ENCODE peak calls at places on chromosomes 3 and 15, in ten cellular contexts. U is cardiac muscle cell, W is endodermal cell, E is IMR-90, H is SJSA1, L is esophagus muscularis mucosa, M is thoracic aorta, F is pancreas, D is ovary, V is fibroblast of lung. Q is an unnamed sample.
A peak's percentile ranks its signal among the peaks of the same experiment; 100 is the strongest.

GRCh38 chr3:46736006-46736872 is 18.6 kb upstream of the PRSS50 start:
- DNase-seq in U (no peak), W (no peak), E (no peak), H (no peak), L (peak; percentile 72), M (no peak), F (no peak), D (no peak), V (no peak), Q (no peak)

GRCh38 chr3:108388136-108389132 is 92.1 kb downstream of the HHLA2 start:
- DNase-seq in U (no peak), W (no peak), E (no peak), H (no peak), L (no peak), M (no peak), F (no peak), D (no peak), V (no peak), Q (no peak)

GRCh38 chr15:25762015-25762662 is 101.0 kb downstream of the ATP10A start:
- DNase-seq in U (no peak), W (no peak), E (peak; percentile 27), H (peak; percentile 42), L (peak; percentile 90), M (no peak), F (no peak), D (no peak), V (no peak), Q (no peak)

GRCh38 chr15:90456236-90456635 is 68.2 kb downstream of the IQGAP1 start:
- DNase-seq in U (no peak), W (peak; percentile 76), E (no peak), H (no peak), L (no peak), M (no peak), F (no peak), D (no peak), V (no peak), Q (no peak)

GRCh38 chr15:89851665-89852341 is 37.2 kb upstream of the ANPEP start:
- DNase-seq in U (no peak), W (no peak), E (no peak), H (no peak), L (no peak), M (no peak), F (no peak), D (no peak), V (no peak), Q (no peak)

GRCh38 chr3:169669816-169670215 is 6.3 kb upstream of the MECOM start:
- DNase-seq in U (no peak), W (no peak), E (no peak), H (no peak), L (no peak), M (no peak), F (no peak), D (no peak), V (no peak), Q (no peak)

GRCh38 chr15:73754461-73754860 is 1.3 kb upstream of the INSYN1 start:
- DNase-seq in U (no peak), W (no peak), E (no peak), H (no peak), L (no peak), M (no peak), F (no peak), D (no peak), V (no peak), Q (no peak)

GRCh38 chr3:165211749-165212148 is 15.6 kb upstream of the SLITRK3 start:
- DNase-seq in U (no peak), W (no peak), E (no peak), H (no peak), L (no peak), M (no peak), F (no peak), D (no peak), V (no peak), Q (no peak)

GRCh38 chr3:124997303-124998246 is 58.2 kb downstream of the HEG1 start:
- DNase-seq in U (no peak), W (no peak), E (no peak), H (no peak), L (no peak), M (no peak), F (no peak), D (no peak), V (no peak), Q (peak; percentile 69)
- H3K36me3 ChIP-seq in U (peaks cover 31% of the 10 kb centered on the region), W (peaks cover 88% of the 10 kb centered on the region), E (peaks cover 82% of the 10 kb centered on the region), H (peaks cover 94% of the 10 kb centered on the region), L (peaks cover 88% of the 10 kb centered on the region), M (peaks cover 57% of the 10 kb centered on the region), F (peaks cover 19% of the 10 kb centered on the region), D (no peaks in the 10 kb centered on the region), V (peaks cover 39% of the 10 kb centered on the region), Q (peaks cover 20% of the 10 kb centered on the region)

GRCh38 chr3:64460877-64461276 is 226.9 kb downstream of the ADAMTS9 start:
- DNase-seq in U (peak; percentile 68), W (peak; percentile 21), E (peak; percentile 98), H (peak; percentile 72), L (no peak), M (no peak), F (no peak), D (no peak), V (peak; percentile 86), Q (no peak)
- H3K4me1 ChIP-seq in U (peaks cover 5% of the 10 kb centered on the region), W (peaks cover 4% of the 10 kb centered on the region), E (peaks cover 21% of the 10 kb centered on the region), H (peaks cover 43% of the 10 kb centered on the region), L (no peaks in the 10 kb centered on the region), M (no peaks in the 10 kb centered on the region), F (no peaks in the 10 kb centered on the region), D (peaks cover 7% of the 10 kb centered on the region), V (peaks cover 7% of the 10 kb centered on the region), Q (peaks cover 30% of the 10 kb centered on the region)

GRCh38 chr3:15053541-15053940 is 11.6 kb downstream of the MRPS25 start:
- DNase-seq in U (no peak), W (no peak), E (no peak), H (no peak), L (no peak), M (no peak), F (no peak), D (no peak), V (no peak), Q (no peak)
- H3K36me3 ChIP-seq in U (peaks cover 24% of the 10 kb centered on the region), W (peaks cover 90% of the 10 kb centered on the region), E (peaks cover 40% of the 10 kb centered on the region), H (peaks cover 63% of the 10 kb centered on the region), L (peaks cover 77% of the 10 kb centered on the region), M (peaks cover 15% of the 10 kb centered on the region), F (peaks cover 15% of the 10 kb centered on the region), D (no peaks in the 10 kb centered on the region), V (peaks cover 16% of the 10 kb centered on the region), Q (peaks cover 82% of the 10 kb centered on the region)

DNA sequence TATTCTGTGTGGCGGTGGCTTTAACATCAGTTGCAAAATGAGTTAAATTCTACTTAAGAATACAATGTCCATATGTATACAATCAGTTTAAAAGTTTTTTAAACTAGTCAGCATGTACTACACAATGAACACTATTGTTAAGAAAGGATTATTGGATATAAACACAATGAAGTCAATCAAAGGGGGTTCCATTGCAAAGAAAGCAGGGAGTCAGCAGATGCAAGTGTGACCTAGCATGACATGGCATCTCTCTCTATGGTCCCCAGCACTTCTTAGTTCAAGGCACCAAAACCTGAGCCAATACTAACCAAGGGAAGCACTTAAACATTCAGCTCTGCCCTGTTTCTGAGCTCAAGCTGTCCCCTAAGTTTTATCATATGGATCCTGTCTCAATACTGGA is 17.0 kb downstream of the KLHL6 start:
- DNase-seq in U (no peak), W (no peak), E (no peak), H (no peak), L (no peak), M (no peak), F (no peak), D (no peak), V (no peak), Q (peak; percentile 75)
- H3K4me1 ChIP-seq in U (no peaks in the 10 kb centered on the region), W (no peaks in the 10 kb centered on the region), E (peaks cover 4% of the 10 kb centered on the region), H (no peaks in the 10 kb centered on the region), L (peaks cover 4% of the 10 kb centered on the region), M (no peaks in the 10 kb centered on the region), F (no peaks in the 10 kb centered on the region), D (peaks cover 2% of the 10 kb centered on the region), V (no peaks in the 10 kb centered on the region), Q (peaks cover 30% of the 10 kb centered on the region)

GRCh38 chr3:47854720-47855455 is 52.0 kb downstream of the DHX30 start:
- DNase-seq in U (no peak), W (no peak), E (no peak), H (no peak), L (no peak), M (no peak), F (no peak), D (no peak), V (no peak), Q (no peak)
- H3K36me3 ChIP-seq in U (peaks cover 42% of the 10 kb centered on the region), W (peaks cover 81% of the 10 kb centered on the region), E (peaks cover 79% of the 10 kb centered on the region), H (peaks cover 91% of the 10 kb centered on the region), L (peaks cover 100% of the 10 kb centered on the region), M (peaks cover 64% of the 10 kb centered on the region), F (peaks cover 43% of the 10 kb centered on the region), D (no peaks in the 10 kb centered on the region), V (peaks cover 50% of the 10 kb centered on the region), Q (peaks cover 60% of the 10 kb centered on the region)

DNA sequence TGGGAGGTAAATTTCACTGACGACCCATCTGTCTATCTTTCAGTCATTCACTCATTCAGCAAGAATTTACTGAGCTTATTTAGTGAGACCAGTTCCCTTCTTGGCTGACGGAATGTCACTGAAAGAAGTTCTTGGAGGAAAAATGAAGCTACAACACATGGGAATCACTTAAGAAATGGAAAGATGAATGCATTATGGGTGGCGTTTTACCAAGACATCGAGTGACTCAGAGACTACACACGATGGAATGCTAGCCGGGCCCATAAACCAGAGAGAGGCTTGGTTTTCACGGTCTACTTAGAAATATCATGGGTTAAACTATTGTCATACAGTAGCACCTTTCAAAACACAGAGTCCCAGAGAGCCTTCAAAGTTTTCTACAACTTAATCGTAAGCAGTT is 215.3 kb downstream of the PDZRN3 start:
- DNase-seq in U (no peak), W (no peak), E (peak; percentile 86), H (no peak), L (no peak), M (no peak), F (no peak), D (no peak), V (peak; percentile 67), Q (no peak)
- H3K4me1 ChIP-seq in U (peaks cover 13% of the 10 kb centered on the region), W (peaks cover 5% of the 10 kb centered on the region), E (peaks cover 14% of the 10 kb centered on the region), H (no peaks in the 10 kb centered on the region), L (peaks cover 52% of the 10 kb centered on the region), M (peaks cover 15% of the 10 kb centered on the region), F (no peaks in the 10 kb centered on the region), D (peaks cover 27% of the 10 kb centered on the region), V (peaks cover 5% of the 10 kb centered on the region), Q (no peaks in the 10 kb centered on the region)

GRCh38 chr3:19107719-19108118 is 40.6 kb upstream of the KCNH8 start:
- DNase-seq in U (no peak), W (no peak), E (no peak), H (no peak), L (no peak), M (no peak), F (no peak), D (no peak), V (no peak), Q (no peak)

GRCh38 chr3:19106307-19106706 is 42.0 kb upstream of the KCNH8 start:
- DNase-seq in U (no peak), W (no peak), E (no peak), H (no peak), L (no peak), M (no peak), F (no peak), D (no peak), V (no peak), Q (no peak)

GRCh38 chr3:19104459-19104858 is 43.9 kb upstream of the KCNH8 start:
- DNase-seq in U (no peak), W (no peak), E (no peak), H (no peak), L (no peak), M (no peak), F (no peak), D (no peak), V (no peak), Q (no peak)

GRCh38 chr3:19103510-19103909 is 44.8 kb upstream of the KCNH8 start:
- DNase-seq in U (no peak), W (no peak), E (no peak), H (no peak), L (no peak), M (no peak), F (no peak), D (no peak), V (no peak), Q (no peak)

GRCh38 chr3:19105826-19106225 is 42.5 kb upstream of the KCNH8 start:
- DNase-seq in U (no peak), W (no peak), E (no peak), H (no peak), L (no peak), M (no peak), F (no peak), D (no peak), V (no peak), Q (no peak)
- H3K36me3 ChIP-seq in U (no peaks in the 10 kb centered on the region), W (no peaks in the 10 kb centered on the region), E (no peaks in the 10 kb centered on the region), H (no peaks in the 10 kb centered on the region), L (no peaks in the 10 kb centered on the region), M (no peaks in the 10 kb centered on the region), F (no peaks in the 10 kb centered on the region), D (no peaks in the 10 kb centered on the region), V (no peaks in the 10 kb centered on the region), Q (no peaks in the 10 kb centered on the region)